ENCODE peak calls at places on chromosomes 13 and 19, in five cellular contexts. Z is astrocyte of the spinal cord, E is right lobe of liver, G is prostate gland, K is RWPE2. C is an unnamed sample.

GRCh38 chr19:17205237-17206140 is 9.7 kb upstream of the USE1 start:
- DNase-seq in Z (peak), E (no peak), G (peak), K (no peak), C (no peak)

GRCh38 chr19:15154002-15154612 is 46.7 kb downstream of the NOTCH3 start:
- DNase-seq in Z (peak), E (no peak), G (no peak), K (no peak), C (no peak)

GRCh38 chr13:47672245-47672975 is 328.7 kb downstream of the SUCLA2 start:
- DNase-seq in Z (no peak), E (no peak), G (no peak), K (no peak), C (peak)

GRCh38 chr19:19652482-19653295 is 9.2 kb upstream of the GMIP start:
- DNase-seq in Z (peak), E (no peak), G (no peak), K (no peak), C (no peak)

GRCh38 chr13:46577656-46578589 is 25.0 kb downstream of the LRCH1 start:
- DNase-seq in Z (no peak), E (no peak), G (no peak), K (no peak), C (no peak)

GRCh38 chr13:98368019-98368418 is 190.9 kb upstream of the RNF113B start:
- DNase-seq in Z (peak), E (no peak), G (no peak), K (no peak), C (no peak)

GRCh38 chr19:14434543-14435319 is 1.6 kb downstream of the PKN1 start:
- DNase-seq in Z (peak), E (peak), G (no peak), K (no peak), C (peak)

GRCh38 chr13:55517312-55517711 is 1623.4 kb upstream of the PRR20A start:
- DNase-seq in Z (no peak), E (no peak), G (no peak), K (no peak), C (no peak)

GRCh38 chr19:16234552-16235445 is 37.1 kb downstream of the AP1M1 start:
- DNase-seq in Z (no peak), E (no peak), G (no peak), K (no peak), C (no peak)

GRCh38 chr13:42283574-42283973 is 11.6 kb downstream of the AKAP11 start:
- DNase-seq in Z (no peak), E (no peak), G (no peak), K (no peak), C (no peak)

GRCh38 chr13:110057052-110057451 is 249.9 kb downstream of the COL4A1 start:
- DNase-seq in Z (no peak), E (no peak), G (no peak), K (no peak), C (no peak)

GRCh38 chr19:34926685-34927375 is at the start of gene ZNF30:
- DNase-seq in Z (peak), E (peak), G (peak), K (peak), C (peak)

GRCh38 chr13:41858783-41859182 is 102.1 kb downstream of the VWA8 start:
- DNase-seq in Z (no peak), E (no peak), G (no peak), K (no peak), C (no peak)

GRCh38 chr13:79541426-79542049 is 60.6 kb downstream of the NDFIP2 start:
- DNase-seq in Z (peak), E (no peak), G (peak), K (no peak), C (peak)

GRCh38 chr19:14477417-14478112 is 2.4 kb upstream of the PTGER1 start:
- DNase-seq in Z (no peak), E (no peak), G (no peak), K (no peak), C (no peak)

GRCh38 chr13:75960538-75960994 is 324.4 kb downstream of the LMO7 start:
- DNase-seq in Z (no peak), E (no peak), G (no peak), K (no peak), C (no peak)

GRCh38 chr19:19817357-19817756 is 4.2 kb downstream of the ZNF506 start:
- DNase-seq in Z (no peak), E (no peak), G (no peak), K (no peak), C (no peak)

GRCh38 chr13:106752584-106753202 is 184.8 kb upstream of the ARGLU1 start:
- DNase-seq in Z (no peak), E (no peak), G (no peak), K (no peak), C (no peak)

GRCh38 chr13:45994752-45995151 is 57.8 kb downstream of the ZC3H13 start:
- DNase-seq in Z (no peak), E (no peak), G (no peak), K (no peak), C (no peak)

GRCh38 chr13:46195017-46195416 is 13.0 kb upstream of the LCP1 start:
- DNase-seq in Z (no peak), E (no peak), G (no peak), K (no peak), C (no peak)

GRCh38 chr19:34351382-34351802 is 13.6 kb upstream of the GPI start:
- DNase-seq in Z (no peak), E (peak), G (no peak), K (no peak), C (no peak)

GRCh38 chr19:49157445-49158224 is at the start of gene TRPM4:
- DNase-seq in Z (peak), E (peak), G (peak), K (peak), C (no peak)

GRCh38 chr13:27505792-27506191 is 55.4 kb upstream of the MTIF3 start:
- DNase-seq in Z (no peak), E (no peak), G (no peak), K (no peak), C (no peak)

GRCh38 chr19:21022996-21023395 is 2.5 kb downstream of the ZNF430 start:
- DNase-seq in Z (peak), E (no peak), G (no peak), K (no peak), C (peak)

GRCh38 chr19:33953023-33953422 is 156.4 kb downstream of the KCTD15 start:
- DNase-seq in Z (no peak), E (no peak), G (no peak), K (no peak), C (no peak)

GRCh38 chr13:41588899-41589298 is 131.5 kb downstream of the RGCC start:
- DNase-seq in Z (peak), E (no peak), G (no peak), K (no peak), C (peak)

GRCh38 chr19:34343751-34344150 is 21.2 kb upstream of the GPI start:
- DNase-seq in Z (no peak), E (no peak), G (no peak), K (no peak), C (no peak)

GRCh38 chr13:42574435-42575311 is 721 bp downstream of the TNFSF11 start:
- DNase-seq in Z (no peak), E (no peak), G (no peak), K (no peak), C (no peak)

GRCh38 chr19:18717601-18718000 is 34.1 kb downstream of the CRTC1 start:
- DNase-seq in Z (no peak), E (no peak), G (no peak), K (no peak), C (no peak)

GRCh38 chr19:17279436-17279835 is 2.3 kb upstream of the ANKLE1 start:
- DNase-seq in Z (no peak), E (no peak), G (no peak), K (no peak), C (no peak)

GRCh38 chr19:17074628-17075034 is 621 bp downstream of the HAUS8 start:
- DNase-seq in Z (no peak), E (no peak), G (no peak), K (no peak), C (no peak)

GRCh38 chr13:29562762-29563161 is 32.7 kb downstream of the SLC7A1 start:
- DNase-seq in Z (no peak), E (no peak), G (no peak), K (no peak), C (no peak)

GRCh38 chr13:98454389-98454881 is 122.5 kb downstream of the STK24 start:
- DNase-seq in Z (peak), E (no peak), G (peak), K (no peak), C (peak)

GRCh38 chr13:104140557-104140956 is 1074.3 kb upstream of the SLC10A2 start:
- DNase-seq in Z (peak), E (no peak), G (no peak), K (no peak), C (no peak)

GRCh38 chr13:104143760-104144406 is 1077.7 kb upstream of the SLC10A2 start:
- DNase-seq in Z (peak), E (no peak), G (peak), K (no peak), C (no peak)
- H3K4me3 ChIP-seq in Z (no peak), E (no peak), G (no peak), K (no peak), C (no peak)

DNA sequence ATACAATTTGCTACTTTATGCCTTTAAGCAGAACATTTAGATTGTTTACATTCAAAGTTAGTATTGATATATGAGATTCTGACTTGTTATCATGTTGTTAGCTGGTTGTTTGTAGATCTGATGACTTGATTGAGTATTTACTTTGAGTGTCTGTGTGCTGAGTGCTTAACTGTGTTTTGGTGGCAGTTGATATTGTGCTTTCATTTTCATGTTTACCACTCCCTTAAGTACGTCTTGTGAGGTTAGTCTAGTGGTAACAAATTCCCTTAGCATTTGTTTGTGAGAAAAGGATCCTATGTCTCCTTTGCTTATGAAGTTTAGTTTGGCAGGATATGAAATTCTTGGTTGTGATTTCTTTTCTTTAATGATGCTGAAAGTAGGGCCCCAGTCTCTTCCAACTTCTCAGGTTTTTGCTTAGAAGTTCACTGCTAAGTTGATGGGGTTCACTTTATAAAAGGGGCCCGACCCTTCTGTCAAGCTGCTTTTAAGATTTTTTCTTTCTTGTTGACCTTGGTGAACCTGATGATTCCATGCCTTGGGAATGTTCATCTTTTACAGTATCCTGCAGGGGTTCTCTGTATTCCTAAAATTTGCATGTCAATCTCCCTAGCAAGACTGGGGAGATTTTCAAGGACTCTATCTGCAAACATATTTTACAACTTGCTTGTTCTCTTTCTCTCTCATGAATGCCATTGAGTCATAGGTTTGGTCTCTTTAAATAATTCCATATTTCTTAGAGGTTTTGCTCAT is 1095.4 kb upstream of the PCDH20 start:
- DNase-seq in Z (no peak), E (no peak), G (no peak), K (no peak), C (no peak)
- TF ChIP-seq CTCF in Z (no peak), E (no peak), G (no peak), K (no peak), C (no peak)

GRCh38 chr19:1467228-1467511 is 11.8 kb downstream of the C19orf25 start:
- DNase-seq in Z (no peak), E (peak), G (no peak), K (no peak), C (no peak)
- H3K4me3 ChIP-seq in Z (no peak), E (no peak), G (no peak), K (no peak), C (no peak)

DNA sequence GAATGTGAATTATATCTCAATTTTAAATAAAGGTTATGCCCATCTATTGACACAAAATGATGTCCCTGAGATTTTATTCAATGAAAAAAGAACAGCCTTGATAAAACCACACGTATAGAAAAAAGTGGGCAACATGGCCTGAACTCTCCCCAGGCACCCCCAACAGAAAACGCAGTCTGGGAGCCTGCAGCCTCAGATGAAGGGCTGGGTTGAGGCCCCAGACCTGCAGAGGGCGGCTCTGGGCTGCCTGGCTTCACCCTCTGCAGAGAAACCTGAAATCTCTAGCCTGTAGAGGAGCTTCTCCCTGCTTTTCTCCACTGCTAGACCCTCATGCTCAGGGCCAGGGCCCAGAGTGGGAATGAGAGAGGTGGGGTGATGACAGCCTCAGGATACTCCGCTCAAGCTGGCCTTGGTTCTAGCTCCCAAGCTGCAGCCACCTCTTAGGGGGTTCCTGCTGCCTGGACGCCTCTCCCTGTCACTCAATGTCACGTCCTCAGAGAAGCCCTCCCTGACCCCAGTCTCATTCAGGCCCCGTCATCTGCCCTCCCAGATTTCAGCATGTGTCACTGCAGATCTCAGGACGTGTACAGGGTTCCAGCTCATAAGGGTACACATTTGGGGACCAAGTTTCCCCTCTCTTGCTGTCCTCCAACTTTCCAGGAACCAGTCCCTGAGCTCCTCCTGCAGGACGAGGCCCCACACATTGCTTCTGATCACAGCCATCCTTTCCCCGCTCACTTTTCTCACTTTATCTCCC is 1.8 kb downstream of the MBD3 start:
- DNase-seq in Z (peak), E (no peak), G (no peak), K (peak), C (no peak)
- TF ChIP-seq CTCF in Z (peak), E (no peak), G (no peak), K (peak), C (peak)

GRCh38 chr13:39417643-39418042 is 185.3 kb downstream of the LHFPL6 start:
- DNase-seq in Z (peak), E (no peak), G (no peak), K (no peak), C (no peak)
- H3K4me3 ChIP-seq in Z (peak), E (no peak), G (no peak), K (no peak), C (no peak)

GRCh38 chr13:101846701-101847100 is 394.2 kb downstream of the ITGBL1 start:
- DNase-seq in Z (no peak), E (no peak), G (no peak), K (no peak), C (no peak)

GRCh38 chr13:101841687-101842086 is 389.2 kb downstream of the ITGBL1 start:
- DNase-seq in Z (no peak), E (no peak), G (no peak), K (no peak), C (no peak)

GRCh38 chr13:101845501-101846012 is 393.1 kb downstream of the ITGBL1 start:
- DNase-seq in Z (peak), E (no peak), G (no peak), K (no peak), C (no peak)
- TF ChIP-seq CTCF in Z (no peak), E (no peak), G (no peak), K (no peak), C (no peak)

DNA sequence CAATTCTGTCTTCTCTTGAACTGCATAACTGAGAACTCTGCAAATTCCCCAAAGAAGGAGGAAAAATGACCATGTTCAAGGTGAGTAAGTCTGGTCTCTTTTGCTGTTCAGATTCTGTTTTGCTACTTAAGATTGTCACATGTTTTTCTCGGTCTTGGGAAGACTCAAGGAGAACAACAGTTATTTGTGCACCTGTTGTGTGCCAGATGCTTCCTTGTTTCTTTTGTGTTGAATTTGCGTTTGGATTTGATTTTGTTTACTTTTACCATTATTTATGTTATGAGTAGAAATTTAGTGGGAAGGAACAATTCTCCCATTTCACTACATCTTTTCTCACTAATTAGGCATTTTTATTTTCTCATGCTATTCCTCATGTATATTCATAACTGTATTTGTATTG is 4.4 kb downstream of the ZNF284 start:
- DNase-seq in Z (no peak), E (no peak), G (no peak), K (no peak), C (no peak)
- H3K4me3 ChIP-seq in Z (no peak), E (no peak), G (no peak), K (no peak), C (no peak)

DNA sequence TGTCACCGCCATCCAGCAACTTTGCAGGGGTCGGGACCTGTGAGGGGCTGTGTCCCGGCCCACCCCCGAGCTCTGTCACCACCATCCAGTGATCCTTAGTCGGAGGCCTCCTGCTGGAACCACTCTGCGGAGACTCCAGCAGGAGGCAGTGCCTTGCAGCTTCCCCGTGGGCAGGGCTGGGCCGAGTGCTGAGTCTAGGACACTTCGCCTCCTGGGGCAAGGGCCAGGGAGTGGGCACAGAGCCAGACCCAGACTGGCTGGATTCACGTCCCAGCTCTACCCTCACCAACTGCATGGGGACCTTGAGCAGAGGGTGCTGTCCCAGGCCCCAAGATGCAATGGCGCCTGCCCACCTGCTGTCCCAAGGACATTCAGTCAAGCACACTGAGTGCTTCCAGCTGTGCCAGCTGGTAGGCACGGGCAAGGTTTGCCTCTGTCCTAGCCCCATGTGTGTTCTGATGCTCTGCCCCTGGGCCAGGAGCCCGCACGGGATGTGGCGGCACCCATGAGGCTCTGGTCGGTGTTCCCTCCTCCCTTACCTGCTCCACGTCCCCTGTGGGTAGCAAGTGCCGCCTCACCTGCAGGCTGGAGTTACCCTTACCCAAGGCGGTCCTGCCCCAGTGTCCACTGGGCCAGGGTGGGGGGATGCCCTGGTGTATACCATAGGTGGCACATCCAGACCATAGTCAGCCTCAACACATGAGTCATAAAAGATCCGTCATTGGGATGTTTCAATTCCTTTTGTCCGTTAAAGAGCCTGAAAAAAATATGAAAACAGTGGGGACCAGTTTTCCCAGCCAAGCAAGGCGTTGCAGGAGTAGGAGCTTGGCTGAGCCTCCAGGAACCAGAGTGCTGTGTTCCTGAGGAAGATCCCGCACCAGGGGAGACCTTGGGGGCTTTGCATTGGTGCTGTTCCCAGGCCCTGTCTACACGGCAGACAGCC is 7.4 kb downstream of the FZR1 start:
- DNase-seq in Z (no peak), E (no peak), G (no peak), K (no peak), C (no peak)
- TF ChIP-seq CTCF in Z (peak), E (no peak), G (no peak), K (no peak), C (no peak)